ENCODE peak calls at places on chromosome 21, in nine cellular contexts. X is heart right ventricle, M is stomach, I is lower lobe of right lung, G is H7, P is heart left ventricle, D is uterus, Q is bronchial epithelial cell, W is AG04450. N is an unnamed sample.
A peak's percentile ranks its signal among the peaks of the same experiment; 100 is the strongest.

GRCh38 chr21:15967661-15968060 is 237.9 kb downstream of the USP25 start:
- DNase-seq in W (no peak), G (peak; percentile 10), Q (peak; percentile 45), P (no peak), I (no peak), X (no peak), D (no peak), M (no peak), N (no peak)

GRCh38 chr21:15968911-15969310 is 239.1 kb downstream of the USP25 start:
- DNase-seq in X (no peak), G (no peak), W (no peak), D (no peak), P (no peak), Q (no peak), I (no peak), M (no peak), N (no peak)

GRCh38 chr21:34367320-34367935 is 3.6 kb downstream of the KCNE2 start:
- DNase-seq in X (no peak), D (no peak), I (no peak), G (no peak), Q (peak; percentile 81), P (peak; percentile 20), M (peak; percentile 75), W (peak; percentile 55), N (no peak)

GRCh38 chr21:26331581-26331980 is 161.0 kb upstream of the APP start:
- DNase-seq in P (no peak), G (no peak), M (no peak), Q (no peak), D (no peak), X (no peak), I (no peak), W (no peak), N (no peak)

GRCh38 chr21:22993822-22994574 is 1995.8 kb downstream of the NCAM2 start:
- DNase-seq in Q (no peak), G (no peak), I (no peak), D (no peak), P (no peak), M (no peak), W (no peak), X (no peak), N (no peak)

GRCh38 chr21:44833663-44834062 is 15.8 kb upstream of the SUMO3 start:
- DNase-seq in G (no peak), M (no peak), I (no peak), P (no peak), W (no peak), X (no peak), D (no peak), Q (no peak), N (no peak)

GRCh38 chr21:38903578-38904193 is 98.0 kb downstream of the ETS2 start:
- DNase-seq in P (no peak), M (peak; percentile 59), W (no peak), D (no peak), Q (peak; percentile 99), G (no peak), I (no peak), X (no peak), N (no peak)

GRCh38 chr21:38591138-38591537 is 92.9 kb upstream of the ERG start:
- DNase-seq in W (no peak), I (no peak), G (no peak), D (no peak), M (no peak), P (no peak), Q (no peak), X (no peak), N (no peak)

GRCh38 chr21:44984792-44985440 is 45.1 kb downstream of the SLX9 start:
- DNase-seq in G (peak; percentile 86), Q (no peak), W (no peak), M (no peak), I (peak; percentile 42), D (peak; percentile 27), X (no peak), P (no peak), N (no peak)

GRCh38 chr21:45877821-45878469 is 103.6 kb upstream of the COL6A1 start:
- DNase-seq in D (no peak), M (no peak), I (peak; percentile 16), Q (no peak), P (no peak), X (no peak), W (no peak), G (no peak), N (no peak)

GRCh38 chr21:16424331-16424749 is 694.6 kb downstream of the USP25 start:
- DNase-seq in M (no peak), P (no peak), D (no peak), Q (peak; percentile 60), W (no peak), G (no peak), I (no peak), X (no peak), N (no peak)

GRCh38 chr21:44724926-44725325 is 13.6 kb upstream of the TSPEAR start:
- DNase-seq in M (no peak), I (no peak), W (no peak), P (no peak), D (no peak), G (peak; percentile 25), X (no peak), Q (no peak), N (no peak)

GRCh38 chr21:46613391-46613790 is 8.5 kb upstream of the S100B start:
- DNase-seq in D (no peak), X (no peak), I (no peak), M (no peak), Q (peak; percentile 16), W (no peak), P (no peak), G (no peak), N (no peak)

GRCh38 chr21:44328242-44328895 is 10.8 kb downstream of the CFAP410 start:
- DNase-seq in Q (no peak), G (no peak), P (no peak), M (no peak), X (no peak), W (no peak), I (no peak), D (no peak), N (no peak)

GRCh38 chr21:20257052-20257451 is 741.2 kb upstream of the NCAM2 start:
- DNase-seq in I (no peak), G (no peak), W (no peak), Q (no peak), X (no peak), P (no peak), D (no peak), M (no peak), N (no peak)

GRCh38 chr21:39078322-39079065 is 104.8 kb downstream of the PSMG1 start:
- DNase-seq in I (no peak), X (no peak), W (no peak), P (no peak), Q (no peak), D (no peak), M (no peak), G (no peak), N (no peak)

GRCh38 chr21:45326834-45327457 is 39.3 kb upstream of the POFUT2 start:
- DNase-seq in W (no peak), D (no peak), P (no peak), G (peak; percentile 52), I (peak; percentile 38), Q (no peak), X (no peak), M (no peak), N (no peak)

GRCh38 chr21:32131960-32132359 is 146.9 kb downstream of the MIS18A start:
- DNase-seq in M (no peak), G (no peak), D (no peak), Q (peak; percentile 12), X (no peak), W (no peak), I (no peak), P (no peak), N (no peak)

GRCh38 chr21:25837545-25838263 is 102.9 kb downstream of the GABPA start:
- DNase-seq in W (peak; percentile 59), G (no peak), Q (no peak), X (no peak), P (no peak), M (no peak), D (no peak), I (no peak), N (peak; percentile 77)

GRCh38 chr21:33265664-33266049 is 510 bp upstream of the IL10RB start:
- DNase-seq in D (no peak), M (peak; percentile 44), G (peak; percentile 54), X (no peak), P (peak; percentile 50), I (peak; percentile 86), Q (peak; percentile 45), W (no peak), N (no peak)
- H3K4me3 ChIP-seq in D (peak overlapping the region; percentile 57), M (peak overlapping the region; percentile 86), G (peak overlapping the region; percentile 64), X (peak overlapping the region; percentile 91), P (peak overlapping the region; percentile 78), I (peak overlapping the region; percentile 82), Q (peak overlapping the region; percentile 86), W (peak overlapping the region; percentile 77), N (peak overlapping the region; percentile 82)

GRCh38 chr21:29170935-29171334 is 40.5 kb downstream of the MAP3K7CL start:
- DNase-seq in W (no peak), D (no peak), P (no peak), M (no peak), I (no peak), Q (no peak), G (no peak), X (no peak), N (no peak)
- H3K4me3 ChIP-seq in W (no peak overlapping the region), D (no peak overlapping the region), P (no peak overlapping the region), M (no peak overlapping the region), I (no peak overlapping the region), Q (no peak overlapping the region), G (no peak overlapping the region), X (no peak overlapping the region), N (no peak overlapping the region)

GRCh38 chr21:42189860-42190491 is 29.0 kb upstream of the ABCG1 start:
- DNase-seq in I (no peak), X (no peak), P (no peak), G (no peak), D (no peak), W (no peak), Q (no peak), M (no peak), N (no peak)

GRCh38 chr21:42186591-42186990 is 32.3 kb upstream of the ABCG1 start:
- DNase-seq in Q (no peak), M (no peak), W (no peak), G (no peak), P (no peak), I (no peak), X (no peak), D (no peak), N (no peak)

GRCh38 chr21:42190492-42190875 is 28.5 kb upstream of the ABCG1 start:
- DNase-seq in I (no peak), G (no peak), W (no peak), D (no peak), M (no peak), X (no peak), P (no peak), Q (no peak), N (no peak)

GRCh38 chr21:42187976-42188653 is 30.8 kb upstream of the ABCG1 start:
- DNase-seq in G (no peak), M (peak; percentile 50), D (no peak), X (peak; percentile 46), P (peak; percentile 60), W (no peak), I (peak; percentile 71), Q (no peak), N (no peak)

GRCh38 chr21:42188663-42189062 is 30.3 kb upstream of the ABCG1 start:
- DNase-seq in M (no peak), D (no peak), W (no peak), P (no peak), X (no peak), Q (no peak), I (no peak), G (no peak), N (no peak)
- H3K4me3 ChIP-seq in M (no peak overlapping the region), D (no peak overlapping the region), W (no peak overlapping the region), P (no peak overlapping the region), X (no peak overlapping the region), Q (no peak overlapping the region), I (no peak overlapping the region), G (no peak overlapping the region), N (no peak overlapping the region)

GRCh38 chr21:41762753-41763152 is 4.1 kb downstream of the RIPK4 start:
- DNase-seq in P (no peak), G (peak; percentile 50), X (no peak), W (no peak), I (no peak), Q (no peak), D (no peak), M (no peak), N (no peak)
- H3K4me3 ChIP-seq in P (no peak overlapping the region), G (no peak overlapping the region), X (no peak overlapping the region), W (no peak overlapping the region), I (no peak overlapping the region), Q (no peak overlapping the region), D (no peak overlapping the region), M (no peak overlapping the region), N (no peak overlapping the region)